ENCODE peak calls at places on chromosomes 3 and 15, in nine cellular contexts. P, C, L, S, B, U, G, R and W are unnamed samples.
A peak's percentile ranks its signal among the peaks of the same experiment; 100 is the strongest.

GRCh38 chr15:100247228-100248225 is 94.2 kb downstream of the ADAMTS17 start:
- DNase-seq in P (no peak), U (no peak), L (no peak), G (no peak), R (no peak), B (no peak), S (no peak), C (no peak), W (no peak)

GRCh38 chr3:165642761-165643432 is 194.3 kb downstream of the BCHE start:
- DNase-seq in U (no peak), B (peak; percentile 38), S (peak; percentile 99), R (no peak), P (peak; percentile 53), L (peak; percentile 92), C (peak; percentile 98), G (peak; percentile 94), W (peak; percentile 98)

GRCh38 chr3:154684021-154684420 is 254.0 kb upstream of the GPR149 start:
- DNase-seq in L (no peak), C (no peak), R (no peak), B (no peak), U (no peak), P (no peak), G (no peak), S (no peak), W (peak; percentile 3)

GRCh38 chr3:194058189-194058571 is 77.8 kb upstream of the HES1 start:
- DNase-seq in S (peak; percentile 46), U (peak; percentile 73), R (no peak), G (peak; percentile 54), B (no peak), P (peak; percentile 8), L (peak; percentile 60), C (peak; percentile 40), W (no peak)

GRCh38 chr3:32522682-32523081 is 20.0 kb upstream of the CMTM6 start:
- DNase-seq in R (no peak), C (peak; percentile 65), S (peak; percentile 51), L (no peak), B (no peak), U (no peak), P (no peak), G (no peak), W (no peak)

GRCh38 chr15:63582179-63582578 is 15.0 kb upstream of the FBXL22 start:
- DNase-seq in R (no peak), C (no peak), P (no peak), S (no peak), L (no peak), B (no peak), U (no peak), G (no peak), W (no peak)

GRCh38 chr3:242986-243706 is 46.6 kb downstream of the CHL1 start:
- DNase-seq in P (no peak), C (peak; percentile 8), B (no peak), U (no peak), L (no peak), R (no peak), G (peak; percentile 2), S (peak; percentile 5), W (peak; percentile 64)

GRCh38 chr15:50017522-50017921 is 101.5 kb downstream of the ATP8B4 start:
- DNase-seq in B (no peak), U (no peak), P (no peak), L (no peak), R (no peak), G (peak; percentile 75), S (peak; percentile 76), C (peak; percentile 51), W (no peak)

GRCh38 chr15:27271258-27271657 is 300.3 kb downstream of the GABRG3 start:
- DNase-seq in B (no peak), L (no peak), R (no peak), U (no peak), P (no peak), S (no peak), G (no peak), C (no peak), W (no peak)

GRCh38 chr3:49013113-49013737 is 5.2 kb downstream of the DALRD3 start:
- DNase-seq in R (no peak), C (no peak), P (no peak), L (no peak), B (no peak), U (no peak), G (no peak), S (no peak), W (no peak)

GRCh38 chr15:91225728-91226127 is 125.7 kb downstream of the SV2B start:
- DNase-seq in G (no peak), S (no peak), R (no peak), B (no peak), U (no peak), L (no peak), P (no peak), C (no peak), W (no peak)

GRCh38 chr3:52208556-52208955 is 10.6 kb downstream of the ALAS1 start:
- DNase-seq in S (no peak), L (no peak), C (no peak), P (no peak), R (no peak), U (no peak), G (no peak), B (no peak), W (no peak)

GRCh38 chr3:111735912-111736311 is 123.2 kb upstream of the PHLDB2 start:
- DNase-seq in S (no peak), P (no peak), R (no peak), C (peak; percentile 31), L (no peak), B (no peak), G (no peak), U (no peak), W (no peak)

GRCh38 chr3:19065027-19065426 is 83.3 kb upstream of the KCNH8 start:
- DNase-seq in B (no peak), P (no peak), L (no peak), R (no peak), U (no peak), S (no peak), G (no peak), C (peak; percentile 3), W (peak; percentile 36)

GRCh38 chr15:82046668-82047492 is 1.1 kb upstream of the MEX3B start:
- DNase-seq in U (peak; percentile 96), L (peak; percentile 83), P (peak; percentile 90), S (peak; percentile 77), G (peak; percentile 86), B (peak; percentile 94), C (peak; percentile 91), R (peak; percentile 78), W (peak; percentile 87)

GRCh38 chr15:48571510-48571909 is 74.0 kb downstream of the FBN1 start:
- DNase-seq in L (no peak), P (no peak), R (no peak), B (no peak), C (no peak), S (no peak), U (no peak), G (no peak), W (no peak)

GRCh38 chr3:72186485-72186864 is 401.5 kb upstream of the PROK2 start:
- DNase-seq in S (peak; percentile 92), R (no peak), P (peak; percentile 74), C (peak; percentile 78), U (no peak), B (no peak), L (peak; percentile 16), G (peak; percentile 64), W (peak; percentile 34)

GRCh38 chr3:12451481-12451880 is 32.8 kb upstream of the TSEN2 start:
- DNase-seq in P (no peak), B (no peak), G (no peak), R (no peak), S (no peak), U (no peak), L (no peak), C (no peak), W (no peak)

GRCh38 chr15:62439543-62440016 is 274.5 kb upstream of the C2CD4B start:
- DNase-seq in G (peak; percentile 90), L (no peak), S (peak; percentile 44), P (peak; percentile 86), B (no peak), U (no peak), C (peak; percentile 42), R (no peak), W (no peak)

DNA sequence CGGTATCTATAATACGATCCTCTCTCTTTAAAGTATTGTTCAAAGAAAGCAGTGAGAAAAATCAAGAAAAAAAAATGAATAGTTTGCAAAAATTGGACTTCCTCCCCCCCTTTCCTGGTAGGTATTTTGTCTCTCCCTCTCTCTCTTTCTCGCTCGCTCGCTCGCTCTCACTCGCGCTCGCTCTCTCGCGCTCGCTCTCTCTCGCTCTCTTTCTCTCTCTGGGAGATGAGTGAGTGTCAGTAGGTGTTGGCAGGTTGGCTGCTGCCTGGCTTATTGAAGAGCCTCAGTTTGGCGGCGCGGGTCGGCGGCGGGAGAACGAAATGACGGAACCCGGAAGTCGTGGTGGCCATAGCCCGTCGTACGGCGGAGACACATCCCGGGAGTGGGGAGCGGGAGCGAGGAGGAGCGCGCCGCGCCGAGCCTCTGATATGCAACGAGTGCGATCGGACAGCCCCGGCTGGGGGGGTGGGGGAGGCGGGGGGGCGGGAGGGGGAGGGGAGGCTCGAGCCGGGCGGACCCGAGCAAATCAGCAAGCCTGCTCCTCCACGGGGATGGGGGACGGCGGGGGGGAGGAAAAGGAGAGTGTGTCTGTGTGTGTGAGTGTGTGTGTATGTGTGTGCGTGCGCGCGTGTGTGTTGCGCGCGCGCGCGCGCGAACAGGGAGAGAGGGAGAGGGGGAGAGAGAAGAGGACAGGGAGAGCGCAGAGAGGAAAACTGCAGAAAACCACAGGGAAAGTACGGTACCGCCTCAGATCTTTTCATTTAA is at the start of gene MEIS2:
- DNase-seq in P (peak; percentile 97), U (peak; percentile 72), L (peak; percentile 87), B (peak; percentile 79), C (peak; percentile 97), G (peak; percentile 98), S (peak; percentile 95), R (peak; percentile 28), W (peak; percentile 85)
- TF ChIP-seq CTCF in P (no peak), U (no peak), L (no peak), B (no peak), C (no peak), G (no peak), S (no peak), R (no peak), W (no peak)

GRCh38 chr3:174540536-174540935 is 318.6 kb upstream of the NAALADL2 start:
- DNase-seq in C (no peak), L (no peak), R (no peak), U (no peak), P (no peak), S (no peak), G (no peak), B (no peak), W (no peak)
- TF ChIP-seq CTCF in C (no peak), L (no peak), R (no peak), U (no peak), P (no peak), S (no peak), G (no peak), B (no peak), W (no peak)

DNA sequence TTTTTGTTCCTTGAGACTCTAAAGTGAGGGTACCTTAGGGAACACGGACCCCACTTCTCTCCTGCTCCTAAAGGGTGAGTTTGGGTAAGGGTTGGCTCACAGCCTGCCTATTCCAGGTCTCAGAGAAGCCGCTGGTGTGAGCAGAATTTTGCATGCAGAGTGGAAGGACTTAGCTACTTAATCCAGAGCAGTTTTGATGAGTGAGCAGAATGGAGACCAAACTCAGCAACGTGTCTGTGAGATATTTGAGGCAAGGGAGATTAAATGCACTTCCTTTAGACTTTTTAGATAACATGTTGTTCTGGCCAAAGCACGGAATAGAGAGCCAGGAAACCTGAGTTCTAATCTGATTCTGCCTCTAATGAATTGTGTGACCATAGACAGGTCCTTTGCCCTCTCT is 5.1 kb downstream of the SLC24A1 start:
- DNase-seq in B (no peak), U (no peak), S (no peak), C (no peak), L (no peak), R (no peak), P (no peak), G (no peak), W (no peak)
- TF ChIP-seq CTCF in B (no peak), U (no peak), S (no peak), C (no peak), L (no peak), R (no peak), P (no peak), G (no peak), W (no peak)

GRCh38 chr3:57825116-57825515 is 69.0 kb downstream of the SLMAP start:
- DNase-seq in C (no peak), S (no peak), R (no peak), G (no peak), B (no peak), L (no peak), U (no peak), P (no peak), W (no peak)
- TF ChIP-seq CTCF in C (no peak), S (no peak), R (no peak), G (no peak), B (no peak), L (no peak), U (no peak), P (no peak), W (no peak)